ENCODE peak calls at places on chromosomes 12 and 14, in nine cellular contexts. One of them, this sample, is unnamed.

GRCh38 chr12:131151558-131152345 is 198.0 kb downstream of the ADGRD1 start:
- DNase-seq in endodermal cell: no peak
- DNase-seq in fibroblast of pulmonary artery: no peak
- DNase-seq in HCT116: no peak
- DNase-seq in fibroblast of mammary gland: no peak
- DNase-seq in bronchial epithelial cell: no peak
- DNase-seq in OCI-LY7: no peak
- DNase-seq in K562: no peak
- DNase-seq in lower leg skin: no peak
- DNase-seq in this sample: no peak

GRCh38 chr12:76942276-76942675 is 63.5 kb upstream of the CSRP2 start:
- DNase-seq in HCT116: no peak
- DNase-seq in fibroblast of pulmonary artery: peak
- DNase-seq in bronchial epithelial cell: no peak
- DNase-seq in OCI-LY7: no peak
- DNase-seq in fibroblast of mammary gland: peak
- DNase-seq in endodermal cell: no peak
- DNase-seq in lower leg skin: no peak
- DNase-seq in K562: no peak
- DNase-seq in this sample: peak

GRCh38 chr12:80648866-80649265 is 58.6 kb upstream of the MYF6 start:
- DNase-seq in bronchial epithelial cell: peak
- DNase-seq in fibroblast of pulmonary artery: peak
- DNase-seq in K562: no peak
- DNase-seq in lower leg skin: no peak
- DNase-seq in HCT116: no peak
- DNase-seq in endodermal cell: no peak
- DNase-seq in OCI-LY7: no peak
- DNase-seq in fibroblast of mammary gland: peak
- DNase-seq in this sample: peak

GRCh38 chr14:60684203-60684602 is 34.9 kb upstream of the SIX1 start:
- DNase-seq in OCI-LY7: no peak
- DNase-seq in HCT116: no peak
- DNase-seq in lower leg skin: no peak
- DNase-seq in bronchial epithelial cell: no peak
- DNase-seq in fibroblast of pulmonary artery: no peak
- DNase-seq in endodermal cell: no peak
- DNase-seq in fibroblast of mammary gland: peak
- DNase-seq in K562: no peak
- DNase-seq in this sample: no peak

GRCh38 chr14:90839024-90839888 is 23.0 kb upstream of the TTC7B start:
- DNase-seq in fibroblast of mammary gland: peak
- DNase-seq in endodermal cell: no peak
- DNase-seq in lower leg skin: peak
- DNase-seq in OCI-LY7: no peak
- DNase-seq in bronchial epithelial cell: no peak
- DNase-seq in HCT116: no peak
- DNase-seq in fibroblast of pulmonary artery: peak
- DNase-seq in K562: no peak
- DNase-seq in this sample: no peak

GRCh38 chr14:20873370-20874177 is 17.6 kb upstream of the RNASE3 start:
- DNase-seq in bronchial epithelial cell: peak
- DNase-seq in endodermal cell: peak
- DNase-seq in lower leg skin: peak
- DNase-seq in fibroblast of mammary gland: peak
- DNase-seq in HCT116: peak
- DNase-seq in fibroblast of pulmonary artery: peak
- DNase-seq in K562: peak
- DNase-seq in OCI-LY7: peak
- DNase-seq in this sample: no peak

GRCh38 chr12:14403711-14404164 is 38.3 kb downstream of the ATF7IP start:
- DNase-seq in bronchial epithelial cell: peak
- DNase-seq in lower leg skin: no peak
- DNase-seq in OCI-LY7: peak
- DNase-seq in endodermal cell: no peak
- DNase-seq in K562: no peak
- DNase-seq in fibroblast of mammary gland: peak
- DNase-seq in fibroblast of pulmonary artery: peak
- DNase-seq in HCT116: no peak
- DNase-seq in this sample: peak

GRCh38 chr12:131672941-131673330 is 38.0 kb upstream of the SFSWAP start:
- DNase-seq in endodermal cell: peak
- DNase-seq in OCI-LY7: no peak
- DNase-seq in fibroblast of pulmonary artery: no peak
- DNase-seq in K562: no peak
- DNase-seq in fibroblast of mammary gland: no peak
- DNase-seq in bronchial epithelial cell: no peak
- DNase-seq in HCT116: no peak
- DNase-seq in lower leg skin: peak
- DNase-seq in this sample: no peak

GRCh38 chr12:15613981-15614380 is 175.2 kb downstream of the EPS8 start:
- DNase-seq in bronchial epithelial cell: no peak
- DNase-seq in HCT116: no peak
- DNase-seq in lower leg skin: no peak
- DNase-seq in fibroblast of mammary gland: peak
- DNase-seq in endodermal cell: no peak
- DNase-seq in OCI-LY7: no peak
- DNase-seq in fibroblast of pulmonary artery: no peak
- DNase-seq in K562: no peak
- DNase-seq in this sample: no peak

GRCh38 chr12:102571889-102572288 is 91.5 kb upstream of the IGF1 start:
- DNase-seq in HCT116: no peak
- DNase-seq in endodermal cell: no peak
- DNase-seq in bronchial epithelial cell: no peak
- DNase-seq in lower leg skin: no peak
- DNase-seq in fibroblast of pulmonary artery: no peak
- DNase-seq in OCI-LY7: no peak
- DNase-seq in K562: no peak
- DNase-seq in fibroblast of mammary gland: peak
- DNase-seq in this sample: no peak

GRCh38 chr12:49912345-49912744 is 8.6 kb upstream of the FAIM2 start:
- DNase-seq in HCT116: no peak
- DNase-seq in fibroblast of mammary gland: no peak
- DNase-seq in fibroblast of pulmonary artery: no peak
- DNase-seq in lower leg skin: no peak
- DNase-seq in endodermal cell: peak
- DNase-seq in bronchial epithelial cell: no peak
- DNase-seq in OCI-LY7: no peak
- DNase-seq in K562: no peak
- DNase-seq in this sample: no peak

GRCh38 chr14:20093442-20093841 is 17.1 kb upstream of the OR4K17 start:
- DNase-seq in fibroblast of mammary gland: no peak
- DNase-seq in bronchial epithelial cell: no peak
- DNase-seq in endodermal cell: no peak
- DNase-seq in lower leg skin: no peak
- DNase-seq in HCT116: no peak
- DNase-seq in OCI-LY7: no peak
- DNase-seq in K562: no peak
- DNase-seq in fibroblast of pulmonary artery: no peak
- DNase-seq in this sample: no peak

GRCh38 chr12:14771651-14772137 is 31.6 kb downstream of the WBP11 start:
- DNase-seq in K562: no peak
- DNase-seq in bronchial epithelial cell: no peak
- DNase-seq in endodermal cell: peak
- DNase-seq in fibroblast of mammary gland: no peak
- DNase-seq in fibroblast of pulmonary artery: no peak
- DNase-seq in lower leg skin: no peak
- DNase-seq in OCI-LY7: peak
- DNase-seq in HCT116: no peak
- DNase-seq in this sample: no peak

GRCh38 chr12:95960241-95960640 is 17.1 kb downstream of the AMDHD1 start:
- DNase-seq in lower leg skin: no peak
- DNase-seq in bronchial epithelial cell: no peak
- DNase-seq in fibroblast of mammary gland: no peak
- DNase-seq in HCT116: no peak
- DNase-seq in OCI-LY7: no peak
- DNase-seq in fibroblast of pulmonary artery: no peak
- DNase-seq in endodermal cell: no peak
- DNase-seq in K562: no peak
- DNase-seq in this sample: no peak

DNA sequence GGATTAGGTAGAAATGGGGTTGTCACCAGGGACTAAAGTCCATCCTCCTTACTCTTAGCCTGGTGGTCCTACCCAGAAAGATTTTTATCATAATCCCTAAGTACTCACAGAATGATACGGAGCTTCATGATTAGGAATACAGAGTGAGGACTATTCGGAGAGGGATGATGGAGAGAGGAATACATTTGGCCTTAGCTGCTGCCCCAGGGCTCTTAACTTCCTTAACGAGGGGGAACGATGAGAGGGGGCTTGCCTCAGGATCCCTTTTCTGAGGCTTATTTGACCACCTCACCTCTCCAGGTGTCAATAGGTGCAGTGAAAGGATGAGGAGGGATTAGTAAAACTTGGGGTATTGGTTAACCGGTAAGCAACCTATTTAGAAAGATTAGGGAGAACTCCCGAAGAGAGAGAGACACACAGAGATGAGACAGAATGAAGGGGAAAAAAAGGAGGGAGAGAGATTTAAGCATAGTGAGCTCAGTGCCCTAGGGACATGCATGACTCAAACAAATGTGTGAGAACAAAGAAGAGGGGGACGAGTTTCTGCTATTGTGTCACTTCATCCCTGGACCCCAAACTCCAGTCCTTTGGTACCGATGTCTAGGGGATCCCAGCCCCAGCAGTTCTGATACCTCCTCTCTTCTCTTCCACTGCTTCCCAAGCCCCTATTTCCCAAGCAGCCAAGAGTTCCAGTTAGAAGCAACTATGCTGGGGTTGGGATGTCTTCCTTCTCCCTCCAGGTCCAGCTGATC is 1.1 kb downstream of the NFE2 start:
- DNase-seq in fibroblast of mammary gland: peak
- DNase-seq in bronchial epithelial cell: peak
- DNase-seq in lower leg skin: peak
- DNase-seq in K562: no peak
- DNase-seq in endodermal cell: no peak
- DNase-seq in OCI-LY7: no peak
- DNase-seq in fibroblast of pulmonary artery: no peak
- DNase-seq in HCT116: no peak
- DNase-seq in this sample: no peak
- H3K4me3 ChIP-seq in fibroblast of mammary gland: no peak
- H3K4me3 ChIP-seq in bronchial epithelial cell: no peak
- H3K4me3 ChIP-seq in lower leg skin: no peak
- H3K4me3 ChIP-seq in K562: peak
- H3K4me3 ChIP-seq in endodermal cell: peak
- H3K4me3 ChIP-seq in OCI-LY7: no peak
- H3K4me3 ChIP-seq in fibroblast of pulmonary artery: no peak
- H3K4me3 ChIP-seq in HCT116: no peak
- H3K4me3 ChIP-seq in this sample: no peak

GRCh38 chr12:93482721-93483120 is 15.4 kb downstream of the MRPL42 start:
- DNase-seq in OCI-LY7: no peak
- DNase-seq in lower leg skin: no peak
- DNase-seq in fibroblast of mammary gland: no peak
- DNase-seq in HCT116: no peak
- DNase-seq in endodermal cell: no peak
- DNase-seq in K562: no peak
- DNase-seq in fibroblast of pulmonary artery: no peak
- DNase-seq in bronchial epithelial cell: no peak
- DNase-seq in this sample: no peak

GRCh38 chr12:93483151-93483807 is 16.0 kb downstream of the MRPL42 start:
- DNase-seq in endodermal cell: no peak
- DNase-seq in lower leg skin: no peak
- DNase-seq in fibroblast of mammary gland: no peak
- DNase-seq in fibroblast of pulmonary artery: no peak
- DNase-seq in K562: no peak
- DNase-seq in HCT116: no peak
- DNase-seq in bronchial epithelial cell: no peak
- DNase-seq in OCI-LY7: no peak
- DNase-seq in this sample: no peak

DNA sequence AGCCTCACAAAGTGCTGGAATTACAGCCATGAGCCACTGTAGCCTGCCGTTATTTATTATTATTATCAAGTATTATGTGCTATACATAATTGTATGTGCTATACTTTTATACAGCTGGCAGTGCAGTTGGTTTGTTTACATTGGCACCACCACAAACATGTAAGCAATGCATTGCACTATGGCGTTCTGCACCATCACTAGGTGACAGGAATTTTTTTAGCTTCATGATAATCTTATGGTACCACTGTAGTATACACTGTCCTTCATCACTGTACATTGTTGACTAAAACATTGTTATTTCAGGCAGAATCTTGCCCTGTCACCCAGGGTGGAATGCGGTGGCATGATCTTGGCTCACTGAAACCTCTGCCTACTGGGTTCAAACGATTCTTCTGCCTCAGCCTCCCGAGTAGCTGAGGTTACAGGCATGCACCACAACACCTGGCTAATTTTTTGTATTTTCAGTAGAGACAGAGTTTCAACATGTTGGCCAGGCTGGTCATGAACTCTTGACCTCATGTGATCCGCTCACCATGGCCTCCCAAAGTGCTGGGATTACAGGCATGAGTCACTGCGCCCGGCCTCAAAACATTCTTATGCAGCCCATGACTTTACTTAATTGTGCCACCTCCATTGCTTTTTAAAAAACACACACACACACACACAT is 17.1 kb downstream of the MRPL42 start:
- DNase-seq in HCT116: no peak
- DNase-seq in endodermal cell: no peak
- DNase-seq in lower leg skin: no peak
- DNase-seq in fibroblast of mammary gland: peak
- DNase-seq in bronchial epithelial cell: no peak
- DNase-seq in K562: no peak
- DNase-seq in fibroblast of pulmonary artery: peak
- DNase-seq in OCI-LY7: no peak
- DNase-seq in this sample: no peak
- TF ChIP-seq CTCF in HCT116: no peak
- TF ChIP-seq CTCF in endodermal cell: no peak
- TF ChIP-seq CTCF in lower leg skin: no peak
- TF ChIP-seq CTCF in fibroblast of mammary gland: no peak
- TF ChIP-seq CTCF in bronchial epithelial cell: no peak
- TF ChIP-seq CTCF in K562: no peak
- TF ChIP-seq CTCF in fibroblast of pulmonary artery: no peak
- TF ChIP-seq CTCF in OCI-LY7: no peak
- TF ChIP-seq CTCF in this sample: no peak

DNA sequence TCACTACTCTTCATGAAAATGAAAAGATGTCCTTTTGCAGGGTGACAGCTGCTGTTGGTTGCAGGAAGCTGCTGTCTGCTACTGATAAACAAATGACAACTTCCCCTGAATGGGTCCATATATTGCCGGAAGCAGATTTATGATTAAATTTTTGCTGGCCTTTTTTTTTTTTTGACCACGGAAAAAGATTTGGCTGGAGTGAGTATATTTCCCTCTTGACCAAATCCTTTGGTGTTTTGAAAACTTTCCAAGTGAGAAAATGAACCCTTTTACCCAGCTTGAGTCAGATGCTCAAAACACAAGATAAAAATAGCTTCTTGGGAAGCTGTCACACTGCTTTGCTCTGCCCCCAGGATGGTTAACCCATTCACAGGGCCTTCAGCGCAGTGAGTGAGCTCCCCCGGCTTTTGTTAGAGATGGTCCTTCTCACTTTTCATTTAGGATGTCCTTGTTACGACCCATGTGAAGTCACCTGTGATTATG is 224.2 kb downstream of the PELI2 start:
- DNase-seq in lower leg skin: no peak
- DNase-seq in fibroblast of pulmonary artery: peak
- DNase-seq in endodermal cell: no peak
- DNase-seq in HCT116: no peak
- DNase-seq in OCI-LY7: no peak
- DNase-seq in fibroblast of mammary gland: peak
- DNase-seq in bronchial epithelial cell: no peak
- DNase-seq in K562: no peak
- DNase-seq in this sample: peak
- H3K4me3 ChIP-seq in lower leg skin: no peak
- H3K4me3 ChIP-seq in fibroblast of pulmonary artery: no peak
- H3K4me3 ChIP-seq in endodermal cell: no peak
- H3K4me3 ChIP-seq in HCT116: no peak
- H3K4me3 ChIP-seq in OCI-LY7: no peak
- H3K4me3 ChIP-seq in fibroblast of mammary gland: no peak
- H3K4me3 ChIP-seq in bronchial epithelial cell: no peak
- H3K4me3 ChIP-seq in K562: no peak
- H3K4me3 ChIP-seq in this sample: no peak

GRCh38 chr14:75306917-75307699 is 28.5 kb downstream of the FOS start:
- DNase-seq in OCI-LY7: peak
- DNase-seq in bronchial epithelial cell: peak
- DNase-seq in lower leg skin: no peak
- DNase-seq in endodermal cell: peak
- DNase-seq in fibroblast of mammary gland: peak
- DNase-seq in HCT116: peak
- DNase-seq in fibroblast of pulmonary artery: no peak
- DNase-seq in K562: peak
- DNase-seq in this sample: no peak
- TF ChIP-seq CTCF in OCI-LY7: peak
- TF ChIP-seq CTCF in bronchial epithelial cell: peak
- TF ChIP-seq CTCF in lower leg skin: no peak
- TF ChIP-seq CTCF in endodermal cell: peak
- TF ChIP-seq CTCF in fibroblast of mammary gland: peak
- TF ChIP-seq CTCF in HCT116: peak
- TF ChIP-seq CTCF in fibroblast of pulmonary artery: peak
- TF ChIP-seq CTCF in K562: peak
- TF ChIP-seq CTCF in this sample: peak

This sample was measured in AG09309.